ENCODE peak calls at places on chromosome 2, in six cellular contexts. A is hepatocyte, C is HAP-1, G is psoas muscle, X is fibroblast of the aortic adventitia, W is heart left ventricle. H is an unnamed sample.

GRCh38 chr2:43212931-43213330 is 13.5 kb downstream of the ZFP36L2 start:
- DNase-seq in A (no peak), C (no peak), G (peak; percentile 47), X (no peak), W (peak; percentile 56), H (no peak)

GRCh38 chr2:96668771-96669170 is 26.2 kb downstream of the FER1L5 start:
- DNase-seq in A (no peak), C (no peak), G (no peak), X (no peak), W (no peak), H (no peak)

GRCh38 chr2:211329421-211329820 is 773.0 kb downstream of the CPS1 start:
- DNase-seq in A (no peak), C (no peak), G (no peak), X (no peak), W (no peak), H (no peak)

GRCh38 chr2:27275211-27276150 is at the start of gene DNAJC5G:
- DNase-seq in A (no peak), C (no peak), G (no peak), X (no peak), W (no peak), H (no peak)

GRCh38 chr2:174325373-174325772 is 9.4 kb upstream of the SP9 start:
- DNase-seq in A (no peak), C (no peak), G (no peak), X (no peak), W (no peak), H (no peak)

GRCh38 chr2:188267776-188268175 is 23.9 kb upstream of the GULP1 start:
- DNase-seq in A (no peak), C (no peak), G (no peak), X (no peak), W (no peak), H (no peak)

GRCh38 chr2:236731767-236732580 is 162.3 kb downstream of the ACKR3 start:
- DNase-seq in A (peak; percentile 72), C (no peak), G (peak; percentile 79), X (peak; percentile 98), W (peak; percentile 82), H (no peak)

GRCh38 chr2:166361351-166362153 is 14.2 kb downstream of the SCN9A start:
- DNase-seq in A (peak; percentile 30), C (peak; percentile 13), G (no peak), X (peak; percentile 65), W (no peak), H (no peak)

GRCh38 chr2:174344716-174345472 is 10.1 kb downstream of the SP9 start:
- DNase-seq in A (peak; percentile 14), C (no peak), G (no peak), X (peak; percentile 47), W (no peak), H (no peak)

GRCh38 chr2:215366440-215367032 is 54.7 kb downstream of the ATIC start:
- DNase-seq in A (no peak), C (no peak), G (no peak), X (peak; percentile 27), W (no peak), H (no peak)

GRCh38 chr2:182522428-182522896 is 95.6 kb upstream of the PDE1A start:
- DNase-seq in A (no peak), C (no peak), G (no peak), X (no peak), W (no peak), H (no peak)

GRCh38 chr2:40242315-40242714 is 209.6 kb downstream of the SLC8A1 start:
- DNase-seq in A (no peak), C (peak; percentile 25), G (no peak), X (no peak), W (no peak), H (no peak)

GRCh38 chr2:150484461-150484931 is 3.0 kb downstream of the RND3 start:
- DNase-seq in A (no peak), C (no peak), G (no peak), X (peak; percentile 68), W (no peak), H (no peak)

GRCh38 chr2:207107551-207107950 is 58.2 kb downstream of the KLF7 start:
- DNase-seq in A (no peak), C (no peak), G (no peak), X (no peak), W (no peak), H (peak; percentile 48)

GRCh38 chr2:134683561-134684112 is 35.2 kb downstream of the TMEM163 start:
- DNase-seq in A (peak; percentile 74), C (no peak), G (no peak), X (peak; percentile 23), W (no peak), H (no peak)

GRCh38 chr2:218218409-218219185 is 1.6 kb downstream of the ARPC2 start:
- DNase-seq in A (no peak), C (no peak), G (no peak), X (peak; percentile 22), W (no peak), H (no peak)

GRCh38 chr2:41934323-41935003 is 113.4 kb upstream of the PKDCC start:
- DNase-seq in A (peak; percentile 38), C (no peak), G (peak; percentile 41), X (peak; percentile 85), W (no peak), H (no peak)

GRCh38 chr2:69652206-69652605 is 8.7 kb upstream of the AAK1 start:
- DNase-seq in A (peak; percentile 21), C (no peak), G (no peak), X (peak; percentile 56), W (no peak), H (no peak)

GRCh38 chr2:157891630-157892016 is 15.5 kb upstream of the ACVR1 start:
- DNase-seq in A (no peak), C (peak; percentile 15), G (no peak), X (no peak), W (no peak), H (no peak)

GRCh38 chr2:134988994-134989605 is 58.1 kb downstream of the MAP3K19 start:
- DNase-seq in A (peak; percentile 39), C (no peak), G (no peak), X (peak; percentile 61), W (no peak), H (no peak)

GRCh38 chr2:54999182-54999581 is 51.1 kb downstream of the RTN4 start:
- DNase-seq in A (no peak), C (peak; percentile 58), G (no peak), X (peak; percentile 72), W (no peak), H (no peak)

GRCh38 chr2:102892693-102893290 is 131.0 kb downstream of the TMEM182 start:
- DNase-seq in A (no peak), C (no peak), G (no peak), X (no peak), W (no peak), H (no peak)
- H3K4me3 ChIP-seq in A (no peak overlapping the region), C (no peak overlapping the region), G (no peak overlapping the region), X (no peak overlapping the region), W (no peak overlapping the region), H (no peak overlapping the region)

GRCh38 chr2:238263204-238264071 is 23.6 kb upstream of the HES6 start:
- DNase-seq in A (peak; percentile 94), C (peak; percentile 90), G (peak; percentile 91), X (peak; percentile 96), W (peak; percentile 87), H (peak; percentile 95)

GRCh38 chr2:238267341-238267710 is 21.1 kb downstream of the PER2 start:
- DNase-seq in A (no peak), C (no peak), G (no peak), X (no peak), W (no peak), H (no peak)

GRCh38 chr2:238264072-238264460 is 24.2 kb upstream of the HES6 start:
- DNase-seq in A (no peak), C (no peak), G (peak; percentile 7), X (no peak), W (no peak), H (no peak)

GRCh38 chr2:238267884-238268680 is 20.3 kb downstream of the PER2 start:
- DNase-seq in A (no peak), C (no peak), G (peak; percentile 11), X (no peak), W (no peak), H (no peak)

DNA sequence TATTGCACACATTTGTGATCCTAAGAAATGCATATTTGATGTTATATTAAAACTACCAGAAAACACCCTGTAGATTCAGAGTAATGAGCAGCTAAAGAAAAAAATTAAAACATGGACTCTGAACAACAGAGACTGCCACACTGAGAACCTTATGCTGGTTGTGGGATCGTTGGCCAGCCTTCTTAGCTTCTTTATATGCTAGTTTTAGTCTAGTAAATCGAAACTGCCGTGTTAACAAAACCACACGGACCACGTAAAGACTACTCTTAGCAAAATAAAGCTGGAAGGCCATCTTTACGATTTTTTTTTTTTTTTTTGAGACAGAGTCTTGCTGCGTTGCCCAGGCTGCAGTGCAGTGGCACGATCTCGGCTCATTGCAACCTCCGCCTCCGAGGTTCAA is 22.8 kb downstream of the PER2 start:
- DNase-seq in A (no peak), C (no peak), G (no peak), X (no peak), W (no peak), H (no peak)
- H3K4me3 ChIP-seq in A (no peak overlapping the region), C (no peak overlapping the region), G (no peak overlapping the region), X (no peak overlapping the region), W (no peak overlapping the region), H (no peak overlapping the region)

GRCh38 chr2:20651731-20652099 is 817 bp upstream of the HS1BP3 start:
- DNase-seq in A (no peak), C (no peak), G (no peak), X (no peak), W (no peak), H (no peak)
- H3K4me3 ChIP-seq in A (no peak overlapping the region), C (peak overlapping the region; percentile 85), G (peak overlapping the region; percentile 97), X (no peak overlapping the region), W (no peak overlapping the region), H (peak overlapping the region; percentile 94)

GRCh38 chr2:233072838-233073237 is 12.7 kb downstream of the INPP5D start:
- DNase-seq in A (no peak), C (no peak), G (no peak), X (no peak), W (no peak), H (no peak)
- H3K4me3 ChIP-seq in A (no peak overlapping the region), C (no peak overlapping the region), G (no peak overlapping the region), X (no peak overlapping the region), W (no peak overlapping the region), H (no peak overlapping the region)

DNA sequence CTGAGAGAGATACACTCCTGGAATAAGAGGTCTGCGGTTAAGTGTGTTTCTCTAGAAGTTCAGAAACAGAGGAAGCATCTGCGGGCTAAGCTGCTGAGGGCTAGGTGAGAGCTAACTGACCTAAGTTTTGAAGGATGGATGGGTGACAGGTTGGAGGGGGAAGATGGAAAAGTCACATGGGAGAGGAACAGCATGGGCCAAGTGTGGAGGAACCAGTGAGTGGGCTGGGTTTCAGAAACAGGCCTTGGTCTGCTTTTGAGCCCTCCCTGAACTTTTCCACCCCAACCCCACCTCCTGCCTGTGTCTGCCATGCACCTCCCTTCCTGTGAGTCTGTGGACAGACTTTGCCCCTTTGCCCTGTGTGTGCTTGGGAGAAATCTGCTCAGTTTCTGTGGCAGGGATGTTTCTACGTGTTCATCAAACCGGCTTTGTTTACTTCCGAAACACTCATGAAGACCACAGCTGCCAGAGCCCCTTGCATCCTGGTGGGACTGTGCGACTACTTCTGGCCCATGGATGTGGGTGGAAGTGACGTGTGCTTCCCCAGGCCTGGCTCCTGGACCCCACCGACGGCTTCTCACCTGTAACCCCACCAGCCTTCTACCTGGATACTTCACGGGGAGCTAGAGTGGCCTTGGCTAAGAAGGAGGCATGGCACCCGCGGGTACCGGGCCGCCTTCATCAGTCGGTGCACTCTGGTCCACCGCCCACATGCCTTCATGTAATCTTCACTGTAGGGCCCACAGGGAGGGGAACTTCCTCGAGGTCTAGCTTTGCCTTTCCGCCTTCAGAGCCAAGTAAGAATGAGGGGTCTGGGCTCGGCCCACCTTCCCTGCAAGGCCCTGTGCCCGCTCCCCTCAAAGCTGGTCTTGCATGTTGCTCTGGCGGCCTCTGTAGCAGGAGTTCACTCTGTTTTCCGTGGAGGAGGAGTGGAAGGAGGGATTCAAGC is 1.4 kb upstream of the HPCAL1 start:
- DNase-seq in A (peak; percentile 46), C (no peak), G (no peak), X (no peak), W (no peak), H (no peak)
- H3K4me3 ChIP-seq in A (no peak overlapping the region), C (no peak overlapping the region), G (no peak overlapping the region), X (no peak overlapping the region), W (no peak overlapping the region), H (no peak overlapping the region)

H was measured in dorsolateral prefrontal cortex.